ENCODE peak calls at places on chromosomes 1 and 21, in five cellular contexts. L, H, E, I and D are unnamed samples.

GRCh38 chr1:6414881-6415280 is 4.8 kb downstream of the HES2 start:
- DNase-seq in L (no peak), H (no peak), E (no peak), I (no peak), D (no peak)

GRCh38 chr21:23021481-23021880 is 2023.3 kb downstream of the NCAM2 start:
- DNase-seq in L (no peak), H (no peak), E (no peak), I (no peak), D (no peak)

GRCh38 chr1:226034482-226034881 is 28.0 kb upstream of the H3-3A start:
- DNase-seq in L (peak; percentile 44), H (no peak), E (peak; percentile 99), I (peak; percentile 40), D (peak; percentile 52)

GRCh38 chr1:29197590-29197924 is 15.9 kb upstream of the SRSF4 start:
- DNase-seq in L (no peak), H (no peak), E (peak; percentile 57), I (peak; percentile 52), D (peak; percentile 39)

GRCh38 chr1:80023366-80023765 is 1016.8 kb upstream of the ADGRL4 start:
- DNase-seq in L (no peak), H (no peak), E (no peak), I (no peak), D (no peak)

GRCh38 chr1:90944006-90944405 is 77.8 kb downstream of the ZNF644 start:
- DNase-seq in L (no peak), H (no peak), E (no peak), I (no peak), D (no peak)

GRCh38 chr1:116203936-116204335 is 92.7 kb downstream of the MAB21L3 start:
- DNase-seq in L (no peak), H (no peak), E (no peak), I (no peak), D (no peak)

GRCh38 chr1:170071378-170071777 is 3.1 kb downstream of the KIFAP3 start:
- DNase-seq in L (no peak), H (no peak), E (no peak), I (no peak), D (no peak)

GRCh38 chr1:174051956-174052355 is 29.8 kb upstream of the RC3H1 start:
- DNase-seq in L (no peak), H (no peak), E (peak; percentile 62), I (no peak), D (peak; percentile 12)

GRCh38 chr1:75310067-75310466 is 175.9 kb downstream of the LHX8 start:
- DNase-seq in L (peak; percentile 27), H (no peak), E (peak; percentile 8), I (no peak), D (no peak)

GRCh38 chr1:13783551-13783950 is 83.6 kb downstream of the PRDM2 start:
- DNase-seq in L (no peak), H (no peak), E (no peak), I (no peak), D (no peak)

GRCh38 chr1:178958491-178958890 is 67.2 kb upstream of the FAM20B start:
- DNase-seq in L (no peak), H (no peak), E (no peak), I (no peak), D (no peak)

GRCh38 chr1:58233753-58234152 is 312.8 kb downstream of the OMA1 start:
- DNase-seq in L (no peak), H (no peak), E (no peak), I (no peak), D (no peak)

GRCh38 chr1:53562256-53562982 is 103.2 kb downstream of the DMRTB1 start:
- DNase-seq in L (no peak), H (peak; percentile 32), E (no peak), I (no peak), D (no peak)

GRCh38 chr21:14687277-14687642 is 141.1 kb upstream of the SAMSN1 start:
- DNase-seq in L (no peak), H (no peak), E (no peak), I (no peak), D (no peak)

GRCh38 chr1:95035536-95035935 is 37.2 kb downstream of the ALG14 start:
- DNase-seq in L (no peak), H (no peak), E (peak; percentile 91), I (no peak), D (no peak)

GRCh38 chr1:204975568-204976235 is 67.3 kb upstream of the CNTN2 start:
- DNase-seq in L (peak; percentile 89), H (peak; percentile 31), E (peak; percentile 58), I (peak; percentile 45), D (peak; percentile 53)

GRCh38 chr1:147504801-147505303 is 36.4 kb upstream of the BCL9 start:
- DNase-seq in L (no peak), H (no peak), E (peak; percentile 24), I (peak; percentile 64), D (no peak)